ENCODE peak calls at places on chromosomes 16 and 17, in seven cellular contexts. M is ascending aorta, J is SK-N-SH, A is RWPE1, K is sigmoid colon, D is AG04450, W is transverse colon. S is an unnamed sample.

GRCh38 chr17:74981979-74982662 is 5.3 kb upstream of the CDR2L start:
- DNase-seq in M (peak), J (peak), A (no peak), K (peak), D (no peak), W (peak), S (peak)

GRCh38 chr17:73365934-73366623 is 54.3 kb upstream of the CDC42EP4 start:
- DNase-seq in M (no peak), J (no peak), A (no peak), K (no peak), D (no peak), W (no peak), S (no peak)

GRCh38 chr17:8121531-8122390 is 2.1 kb downstream of the HES7 start:
- DNase-seq in M (no peak), J (peak), A (peak), K (peak), D (no peak), W (peak), S (peak)

GRCh38 chr16:89359296-89360147 is 130.8 kb downstream of the ANKRD11 start:
- DNase-seq in M (no peak), J (no peak), A (no peak), K (no peak), D (no peak), W (no peak), S (no peak)

GRCh38 chr17:65051922-65052321 is 4.6 kb downstream of the GNA13 start:
- DNase-seq in M (no peak), J (no peak), A (no peak), K (no peak), D (no peak), W (no peak), S (no peak)

GRCh38 chr17:46878055-46878454 is 26.7 kb downstream of the WNT9B start:
- DNase-seq in M (no peak), J (no peak), A (no peak), K (peak), D (no peak), W (no peak), S (no peak)

GRCh38 chr17:39966771-39967170 is 4.0 kb downstream of the GSDMA start:
- DNase-seq in M (no peak), J (no peak), A (no peak), K (no peak), D (no peak), W (no peak), S (no peak)

GRCh38 chr16:85686912-85687591 is 1.7 kb downstream of the GINS2 start:
- DNase-seq in M (no peak), J (no peak), A (no peak), K (no peak), D (no peak), W (peak), S (no peak)

GRCh38 chr17:77610518-77610893 is 348.0 kb upstream of the TNRC6C start:
- DNase-seq in M (no peak), J (no peak), A (no peak), K (no peak), D (no peak), W (no peak), S (no peak)

GRCh38 chr17:57284583-57284982 is 28.3 kb downstream of the MSI2 start:
- DNase-seq in M (no peak), J (no peak), A (no peak), K (no peak), D (no peak), W (no peak), S (no peak)

GRCh38 chr16:2874584-2875362 is 8.2 kb upstream of the FLYWCH2 start:
- DNase-seq in M (peak), J (peak), A (peak), K (peak), D (no peak), W (peak), S (peak)

GRCh38 chr17:80005360-80006338 is 30.0 kb downstream of the TBC1D16 start:
- DNase-seq in M (no peak), J (peak), A (peak), K (no peak), D (no peak), W (peak), S (no peak)

GRCh38 chr17:29565643-29566472 is 979 bp downstream of the ABHD15 start:
- DNase-seq in M (no peak), J (peak), A (no peak), K (peak), D (no peak), W (peak), S (peak)

GRCh38 chr17:73613947-73614655 is 30.1 kb downstream of the SDK2 start:
- DNase-seq in M (no peak), J (peak), A (no peak), K (no peak), D (no peak), W (no peak), S (no peak)

GRCh38 chr16:56108724-56109123 is 82.6 kb upstream of the GNAO1 start:
- DNase-seq in M (no peak), J (no peak), A (no peak), K (no peak), D (no peak), W (no peak), S (no peak)

GRCh38 chr17:17231621-17232302 is 5.2 kb downstream of the FLCN start:
- DNase-seq in M (no peak), J (no peak), A (no peak), K (peak), D (no peak), W (peak), S (no peak)

GRCh38 chr17:36133629-36134259 is 30.1 kb downstream of the CCL4 start:
- DNase-seq in M (no peak), J (no peak), A (no peak), K (no peak), D (no peak), W (peak), S (no peak)

GRCh38 chr17:30997270-30997669 is 26.4 kb downstream of the RNF135 start:
- DNase-seq in M (no peak), J (no peak), A (no peak), K (no peak), D (no peak), W (no peak), S (no peak)

GRCh38 chr17:61400786-61401279 is 1.2 kb downstream of the TBX2 start:
- DNase-seq in M (no peak), J (peak), A (no peak), K (peak), D (no peak), W (no peak), S (no peak)

GRCh38 chr16:86676216-86676800 is 98.0 kb downstream of the FOXL1 start:
- DNase-seq in M (no peak), J (no peak), A (peak), K (no peak), D (peak), W (no peak), S (no peak)

GRCh38 chr17:39351508-39351907 is 49.9 kb downstream of the FBXL20 start:
- DNase-seq in M (no peak), J (no peak), A (no peak), K (no peak), D (no peak), W (no peak), S (no peak)

GRCh38 chr16:89961920-89962319 is 13.4 kb downstream of the DEF8 start:
- DNase-seq in M (no peak), J (no peak), A (no peak), K (no peak), D (no peak), W (no peak), S (no peak)

GRCh38 chr17:63928172-63928666 is 3.9 kb downstream of the CD79B start:
- DNase-seq in M (no peak), J (peak), A (no peak), K (no peak), D (no peak), W (no peak), S (no peak)

GRCh38 chr16:3017806-3018506 is at the start of gene CLDN6:
- DNase-seq in M (no peak), J (peak), A (no peak), K (no peak), D (no peak), W (peak), S (no peak)

GRCh38 chr17:71163121-71163812 is 957.6 kb upstream of the SOX9 start:
- DNase-seq in M (no peak), J (no peak), A (no peak), K (no peak), D (no peak), W (no peak), S (peak)

GRCh38 chr17:80984749-80985148 is 6.9 kb upstream of the CHMP6 start:
- DNase-seq in M (no peak), J (no peak), A (no peak), K (no peak), D (peak), W (no peak), S (no peak)

GRCh38 chr16:86668136-86668535 is 89.8 kb downstream of the FOXL1 start:
- DNase-seq in M (no peak), J (no peak), A (no peak), K (no peak), D (no peak), W (no peak), S (no peak)

DNA sequence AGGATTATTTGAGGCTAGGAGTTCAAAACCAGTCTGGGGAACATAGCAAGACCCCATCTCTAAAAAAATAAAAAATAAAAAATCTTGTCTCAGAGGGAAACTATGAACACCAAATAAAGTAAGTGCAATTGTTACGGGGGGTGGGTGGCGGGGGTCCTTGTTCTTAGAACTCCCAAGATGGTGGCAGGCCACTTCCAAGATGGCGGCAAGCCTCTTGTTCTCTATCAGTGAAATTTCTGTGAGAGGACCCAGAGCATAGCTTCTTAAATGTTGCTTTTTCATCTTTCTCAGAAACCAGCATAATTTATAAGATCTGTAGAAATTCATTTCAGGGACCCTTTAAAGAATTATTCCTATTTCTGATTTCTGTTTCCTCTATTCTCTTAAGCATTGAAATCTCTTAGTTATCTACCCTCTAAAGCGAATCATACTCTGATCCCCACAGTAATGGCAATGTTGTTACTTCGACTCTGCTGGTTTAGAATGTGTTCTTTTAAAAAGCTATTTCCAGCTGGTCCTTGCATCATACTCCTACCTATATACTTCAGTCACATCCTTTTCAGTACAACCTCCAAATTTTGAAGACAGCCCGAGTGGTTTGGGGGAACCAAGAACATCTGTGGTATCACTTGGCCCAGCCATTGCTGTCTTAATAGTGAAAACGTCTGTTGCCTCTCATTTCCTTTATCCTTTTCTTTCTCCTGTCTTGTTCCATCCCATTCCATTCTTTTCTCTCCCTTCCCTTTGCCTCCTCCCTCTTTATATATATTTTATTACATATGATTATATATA is 16.2 kb downstream of the RSPRY1 start:
- DNase-seq in M (no peak), J (no peak), A (no peak), K (no peak), D (no peak), W (no peak), S (no peak)
- TF ChIP-seq CTCF in M (no peak), J (no peak), A (no peak), K (no peak), D (no peak), W (no peak), S (no peak)

DNA sequence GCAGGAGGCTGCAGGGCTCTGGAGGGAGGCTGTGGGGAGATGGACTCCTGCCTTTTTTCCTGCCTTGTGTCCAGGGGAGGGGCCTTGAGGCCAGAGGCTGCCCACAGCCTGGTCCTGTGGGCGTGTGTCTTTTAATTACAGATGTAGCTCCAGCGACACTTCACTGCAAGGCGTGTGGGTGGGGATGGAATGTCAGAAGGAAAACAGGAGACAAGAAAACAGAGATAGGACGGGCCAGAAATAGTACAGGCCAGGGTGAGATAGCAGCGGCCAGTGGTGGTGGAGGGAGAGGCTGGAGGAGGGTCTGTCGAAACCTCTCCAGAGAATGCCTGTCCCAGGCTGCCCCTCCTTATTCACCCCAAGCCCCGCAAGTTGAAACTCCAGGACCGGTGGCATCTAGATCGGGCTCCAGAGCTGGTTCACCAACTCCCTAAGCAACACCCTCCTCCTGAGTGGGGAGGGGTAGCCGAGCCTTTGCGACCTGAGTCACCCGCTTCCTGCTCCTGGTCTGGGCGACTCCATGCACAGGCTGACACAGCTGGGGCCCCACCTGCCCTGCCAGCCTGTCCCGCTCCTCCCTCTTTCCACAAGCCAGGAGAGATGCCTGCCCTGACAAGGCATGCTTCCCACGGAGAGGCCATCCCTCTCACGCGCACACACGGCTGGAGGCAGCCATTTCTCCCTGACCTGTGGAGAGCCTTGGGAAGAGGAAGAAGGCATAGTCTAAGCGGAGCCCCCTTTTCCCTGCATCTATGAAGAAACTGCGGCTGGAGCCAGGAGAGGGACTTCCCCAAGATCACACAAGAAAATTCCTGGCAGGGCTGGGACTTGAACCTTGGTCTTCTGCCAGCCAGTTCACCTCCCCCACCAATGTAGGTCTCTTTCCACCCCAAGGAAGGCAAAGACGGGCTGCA is 6.6 kb upstream of the JUP start:
- DNase-seq in M (no peak), J (peak), A (peak), K (no peak), D (no peak), W (peak), S (peak)
- H3K27ac ChIP-seq in M (no peak), J (no peak), A (peak), K (peak), D (peak), W (peak), S (peak)

GRCh38 chr17:12928736-12929135 is 89.1 kb downstream of the ELAC2 start:
- DNase-seq in M (no peak), J (no peak), A (no peak), K (no peak), D (no peak), W (no peak), S (no peak)
- TF ChIP-seq CTCF in M (no peak), J (no peak), A (no peak), K (no peak), D (peak), W (no peak), S (no peak)

GRCh38 chr17:48551206-48551597 is 6.3 kb upstream of the HOXB2 start:
- DNase-seq in M (no peak), J (no peak), A (no peak), K (no peak), D (no peak), W (no peak), S (no peak)

GRCh38 chr17:48549909-48550308 is 5.0 kb upstream of the HOXB2 start:
- DNase-seq in M (no peak), J (no peak), A (no peak), K (peak), D (no peak), W (no peak), S (no peak)

GRCh38 chr17:48551601-48552452 is 6.9 kb upstream of the HOXB2 start:
- DNase-seq in M (no peak), J (no peak), A (no peak), K (peak), D (no peak), W (no peak), S (no peak)

GRCh38 chr17:48548687-48549621 is 4.0 kb upstream of the HOXB2 start:
- DNase-seq in M (no peak), J (no peak), A (no peak), K (no peak), D (no peak), W (no peak), S (no peak)

GRCh38 chr17:48550313-48551205 is 5.7 kb upstream of the HOXB2 start:
- DNase-seq in M (no peak), J (no peak), A (no peak), K (peak), D (no peak), W (no peak), S (no peak)
- H3K27ac ChIP-seq in M (peak), J (no peak), A (no peak), K (peak), D (peak), W (peak), S (no peak)

DNA sequence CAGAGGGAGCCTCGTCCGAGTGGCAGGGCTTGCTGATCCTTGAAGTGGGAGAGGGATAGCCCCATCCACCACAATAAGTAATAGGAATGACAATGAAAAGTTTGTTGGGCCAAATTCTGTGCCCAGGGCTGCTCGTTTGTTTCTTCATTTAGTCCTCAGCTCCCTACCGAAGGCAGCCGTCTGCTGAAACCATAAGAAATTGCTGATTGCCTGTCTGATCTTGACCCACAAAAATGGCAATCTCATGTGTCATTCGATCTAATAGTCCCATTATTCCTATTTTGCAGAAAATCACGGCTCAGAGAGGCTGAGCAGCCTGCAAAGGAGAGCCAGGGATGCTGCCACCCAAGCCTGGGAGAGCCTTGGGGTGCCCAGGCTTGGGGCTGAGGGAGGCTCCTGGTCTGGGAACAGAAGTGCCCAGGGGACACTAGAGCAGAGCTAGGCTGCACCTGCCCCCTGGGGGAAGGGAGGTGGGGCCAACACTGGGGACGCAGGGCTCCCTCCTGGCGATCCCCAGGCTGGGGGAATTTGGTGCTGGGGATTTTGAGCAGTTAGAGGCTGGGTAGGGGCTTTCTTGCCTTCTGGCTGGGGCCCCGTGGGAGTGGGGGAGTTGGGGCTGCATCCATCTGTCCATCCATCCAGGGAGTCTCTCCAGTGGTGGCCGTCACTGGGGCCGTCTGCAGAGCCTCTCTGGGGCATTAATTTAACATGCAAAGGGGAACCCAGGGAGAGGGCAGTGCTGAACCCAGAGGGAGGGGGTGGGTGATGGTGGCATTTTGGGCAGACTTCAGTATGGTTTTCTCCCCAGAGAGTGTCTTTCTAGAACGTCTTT is 53.5 kb downstream of the SOCS1 start:
- DNase-seq in M (no peak), J (no peak), A (peak), K (no peak), D (no peak), W (no peak), S (no peak)
- TF ChIP-seq CTCF in M (no peak), J (no peak), A (no peak), K (no peak), D (no peak), W (no peak), S (no peak)